ENCODE peak calls at places on chromosomes 7 and 10, in five cellular contexts. D is body of pancreas, O is neural crest cell, I is thyroid gland, J is psoas muscle. L is an unnamed sample.

GRCh38 chr10:31134303-31134928 is 102.8 kb upstream of the ZNF438 start:
- DNase-seq in D (peak; percentile 31), O (no peak), I (peak; percentile 47), J (peak; percentile 56), L (peak; percentile 36)

GRCh38 chr7:91843831-91844230 is 36.7 kb downstream of the MTERF1 start:
- DNase-seq in D (no peak), O (no peak), I (no peak), J (no peak), L (no peak)

GRCh38 chr10:125164421-125164820 is 4.1 kb upstream of the CTBP2 start:
- DNase-seq in D (no peak), O (no peak), I (no peak), J (no peak), L (no peak)

GRCh38 chr7:17640730-17641377 is 299.4 kb downstream of the SNX13 start:
- DNase-seq in D (peak; percentile 33), O (peak; percentile 34), I (peak; percentile 17), J (no peak), L (peak; percentile 39)

GRCh38 chr7:20892776-20893175 is 106.1 kb upstream of the SP8 start:
- DNase-seq in D (no peak), O (no peak), I (no peak), J (no peak), L (no peak)

GRCh38 chr10:101053516-101053915 is 8.3 kb upstream of the KAZALD1 start:
- DNase-seq in D (no peak), O (no peak), I (no peak), J (no peak), L (no peak)

GRCh38 chr7:7181519-7182155 is 707 bp upstream of the C1GALT1 start:
- DNase-seq in D (peak; percentile 54), O (no peak), I (peak; percentile 32), J (peak; percentile 46), L (peak; percentile 18)

GRCh38 chr10:86899670-86900276 is 57.6 kb downstream of the MMRN2 start:
- DNase-seq in D (peak; percentile 80), O (peak; percentile 59), I (peak; percentile 70), J (no peak), L (peak; percentile 67)

GRCh38 chr10:132096223-132096622 is 30.5 kb downstream of the JAKMIP3 start:
- DNase-seq in D (no peak), O (no peak), I (no peak), J (no peak), L (no peak)

GRCh38 chr10:33137356-33138007 is 179.5 kb upstream of the ITGB1 start:
- DNase-seq in D (no peak), O (no peak), I (no peak), J (no peak), L (no peak)

GRCh38 chr7:102834999-102835398 is 77.8 kb upstream of the LRRC17 start:
- DNase-seq in D (no peak), O (no peak), I (no peak), J (no peak), L (no peak)

GRCh38 chr7:105963038-105963667 is at the start of gene CDHR3:
- DNase-seq in D (peak; percentile 61), O (no peak), I (peak; percentile 19), J (no peak), L (no peak)

GRCh38 chr10:96587255-96588059 is 645 bp upstream of the TM9SF3 start:
- DNase-seq in D (peak; percentile 74), O (no peak), I (peak; percentile 59), J (peak; percentile 91), L (no peak)

GRCh38 chr7:94650652-94651051 is 5.3 kb downstream of the SGCE start:
- DNase-seq in D (no peak), O (no peak), I (no peak), J (no peak), L (no peak)

GRCh38 chr7:12674861-12675260 is 12.6 kb upstream of the ARL4A start:
- DNase-seq in D (peak; percentile 54), O (no peak), I (no peak), J (no peak), L (peak; percentile 12)

GRCh38 chr10:113552723-113553122 is at the start of gene HABP2:
- DNase-seq in D (peak; percentile 42), O (no peak), I (no peak), J (no peak), L (no peak)

GRCh38 chr7:44064791-44065430 is 456 bp downstream of the PGAM2 start:
- DNase-seq in D (peak; percentile 56), O (no peak), I (peak; percentile 23), J (peak; percentile 58), L (no peak)

GRCh38 chr7:113774182-113774807 is 144.5 kb downstream of the PPP1R3A start:
- DNase-seq in D (peak; percentile 19), O (no peak), I (no peak), J (no peak), L (peak; percentile 17)

GRCh38 chr7:30453859-30454258 is 24.7 kb downstream of the NOD1 start:
- DNase-seq in D (no peak), O (no peak), I (no peak), J (no peak), L (no peak)

GRCh38 chr7:90625562-90625961 is 29.4 kb downstream of the CDK14 start:
- DNase-seq in D (peak; percentile 39), O (no peak), I (peak; percentile 22), J (no peak), L (peak; percentile 50)

GRCh38 chr7:131480384-131481315 is 75.8 kb downstream of the PODXL start:
- DNase-seq in D (no peak), O (no peak), I (no peak), J (no peak), L (no peak)

GRCh38 chr7:28565990-28566389 is 153.7 kb downstream of the CREB5 start:
- DNase-seq in D (no peak), O (no peak), I (no peak), J (no peak), L (no peak)

GRCh38 chr7:8396294-8396693 is 37.1 kb upstream of the NXPH1 start:
- DNase-seq in D (no peak), O (no peak), I (no peak), J (no peak), L (no peak)

GRCh38 chr10:30751678-30752331 is 122.3 kb upstream of the LYZL2 start:
- DNase-seq in D (no peak), O (peak; percentile 69), I (no peak), J (peak; percentile 89), L (peak; percentile 86)

GRCh38 chr7:116384936-116385635 is 114.5 kb upstream of the CAV2 start:
- DNase-seq in D (no peak), O (no peak), I (no peak), J (no peak), L (no peak)

GRCh38 chr10:277963-278362 is 142.7 kb downstream of the ZMYND11 start:
- DNase-seq in D (no peak), O (no peak), I (no peak), J (no peak), L (no peak)

GRCh38 chr10:282294-283139 is 147.3 kb downstream of the ZMYND11 start:
- DNase-seq in D (no peak), O (no peak), I (no peak), J (no peak), L (no peak)

GRCh38 chr10:279232-279631 is 144.0 kb downstream of the ZMYND11 start:
- DNase-seq in D (no peak), O (no peak), I (no peak), J (no peak), L (no peak)

GRCh38 chr10:278707-279106 is 143.5 kb downstream of the ZMYND11 start:
- DNase-seq in D (no peak), O (no peak), I (no peak), J (no peak), L (no peak)

DNA sequence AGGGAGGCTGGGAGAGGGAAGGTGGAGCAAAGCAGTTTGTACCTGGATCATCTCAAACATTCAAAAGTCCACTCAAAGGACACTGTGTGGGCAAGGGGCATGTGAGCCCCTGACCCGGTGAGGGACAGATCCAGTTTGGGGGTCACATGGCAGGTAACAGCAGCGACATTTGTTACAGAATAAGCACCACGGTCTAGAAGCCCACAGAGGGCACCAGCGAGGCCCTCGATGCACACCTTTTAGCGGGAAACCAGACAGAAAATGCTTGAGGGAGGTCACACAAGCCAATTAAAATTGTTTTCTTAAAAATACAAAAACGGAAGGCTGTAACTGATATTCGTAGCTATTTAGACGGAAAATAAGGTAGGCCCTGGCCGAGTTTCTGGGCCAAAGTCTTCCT is 144.4 kb downstream of the ZMYND11 start:
- DNase-seq in D (no peak), O (no peak), I (no peak), J (no peak), L (no peak)
- TF ChIP-seq CTCF in D (no peak), O (peak; percentile 28), I (no peak), J (no peak), L (no peak)

GRCh38 chr10:116030576-116030975 is 242.4 kb downstream of the GFRA1 start:
- DNase-seq in D (no peak), O (no peak), I (no peak), J (no peak), L (no peak)

GRCh38 chr10:116024479-116024878 is 248.5 kb downstream of the GFRA1 start:
- DNase-seq in D (no peak), O (no peak), I (no peak), J (no peak), L (no peak)

GRCh38 chr10:116029826-116030225 is 243.2 kb downstream of the GFRA1 start:
- DNase-seq in D (no peak), O (no peak), I (no peak), J (no peak), L (no peak)

GRCh38 chr10:116027355-116027754 is 245.7 kb downstream of the GFRA1 start:
- DNase-seq in D (no peak), O (no peak), I (no peak), J (no peak), L (no peak)

DNA sequence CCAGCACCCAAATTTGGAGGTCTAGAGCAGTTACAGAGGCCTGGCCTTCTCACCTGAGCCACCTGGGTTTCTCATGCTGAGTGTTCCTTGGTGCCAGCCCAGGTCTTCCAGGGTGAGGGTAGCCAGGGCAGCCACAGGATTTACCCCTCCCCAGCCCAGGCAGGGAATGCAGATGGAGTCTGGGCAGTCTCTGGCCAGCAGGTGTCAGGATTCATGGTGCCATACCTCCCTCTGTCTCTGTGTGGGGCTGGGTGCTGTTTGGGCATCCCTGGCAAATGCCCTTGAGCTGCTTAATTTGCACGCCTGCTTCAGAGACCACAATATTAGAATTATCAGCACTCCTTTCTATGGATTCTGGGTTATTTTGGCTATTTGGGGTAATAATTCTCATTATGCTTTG is 246.7 kb downstream of the GFRA1 start:
- DNase-seq in D (no peak), O (no peak), I (no peak), J (no peak), L (no peak)
- TF ChIP-seq CTCF in D (no peak), O (peak; percentile 18), I (no peak), J (no peak), L (no peak)

DNA sequence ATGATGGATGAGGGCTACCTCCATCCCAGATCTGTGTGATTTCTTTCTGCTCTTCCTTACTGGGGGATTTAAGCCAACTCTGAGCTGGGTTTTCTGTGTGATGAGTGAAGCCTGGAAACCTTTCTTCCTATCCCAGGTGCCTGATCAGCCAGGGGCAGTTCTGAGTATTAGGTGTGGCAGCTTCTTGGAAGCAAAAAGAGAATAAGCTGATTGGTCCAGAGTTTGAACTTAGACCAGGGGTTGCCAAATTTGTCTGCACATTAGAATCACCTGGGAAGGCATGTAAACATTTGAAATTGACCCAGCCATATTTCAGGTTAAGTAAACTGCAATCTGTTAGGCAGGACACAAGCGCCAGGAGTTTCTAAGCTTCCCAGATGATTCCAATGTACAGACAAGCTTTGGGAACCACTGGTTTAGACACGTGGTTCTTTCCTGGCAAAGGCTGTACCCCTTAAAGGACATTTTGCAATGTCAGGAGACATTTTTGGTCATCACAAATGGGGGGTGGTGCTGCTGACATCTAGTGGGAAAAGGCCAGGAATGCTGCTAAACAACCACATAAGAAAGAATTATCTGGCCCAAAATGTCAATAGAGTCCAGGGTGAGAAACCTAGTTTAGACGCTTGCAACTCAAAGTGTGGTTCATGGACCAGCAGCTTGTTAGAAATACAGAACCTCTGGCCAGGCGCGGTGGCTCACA is 160.5 kb upstream of the GHITM start:
- DNase-seq in D (no peak), O (no peak), I (no peak), J (no peak), L (no peak)
- TF ChIP-seq CTCF in D (no peak), O (no peak), I (no peak), J (no peak), L (no peak)

GRCh38 chr7:4136501-4137110 is 545.5 kb upstream of the FOXK1 start:
- DNase-seq in D (no peak), O (no peak), I (no peak), J (no peak), L (no peak)
- TF ChIP-seq CTCF in D (no peak), O (no peak), I (no peak), J (no peak), L (peak; percentile 36)

L was measured in endothelial cell.